ENCODE peak calls at places on chromosomes 11 and 22, in four cellular contexts. One of them, this sample, is unnamed.

GRCh38 chr22:29072979-29073617 is at the start of gene KREMEN1:
- DNase-seq in lower lobe of right lung: no peak
- DNase-seq in amygdala: no peak
- DNase-seq in HTR-8/SVneo: no peak
- DNase-seq in this sample: no peak

GRCh38 chr22:26461188-26461810 is 22.3 kb downstream of the HPS4 start:
- DNase-seq in HTR-8/SVneo: peak
- DNase-seq in lower lobe of right lung: peak
- DNase-seq in amygdala: no peak
- DNase-seq in this sample: no peak

GRCh38 chr22:31619611-31620300 is 42.3 kb downstream of the PISD start:
- DNase-seq in lower lobe of right lung: no peak
- DNase-seq in HTR-8/SVneo: no peak
- DNase-seq in amygdala: no peak
- DNase-seq in this sample: no peak

GRCh38 chr11:61551630-61552029 is 29.2 kb downstream of the SYT7 start:
- DNase-seq in HTR-8/SVneo: no peak
- DNase-seq in lower lobe of right lung: no peak
- DNase-seq in amygdala: no peak
- DNase-seq in this sample: no peak

GRCh38 chr11:32792948-32793475 is 1.4 kb downstream of the CCDC73 start:
- DNase-seq in amygdala: no peak
- DNase-seq in lower lobe of right lung: no peak
- DNase-seq in HTR-8/SVneo: peak
- DNase-seq in this sample: no peak

GRCh38 chr11:102192349-102193066 is 82.3 kb downstream of the YAP1 start:
- DNase-seq in HTR-8/SVneo: no peak
- DNase-seq in amygdala: no peak
- DNase-seq in lower lobe of right lung: no peak
- DNase-seq in this sample: no peak

GRCh38 chr11:17774232-17775034 is 39.9 kb downstream of the KCNC1 start:
- DNase-seq in HTR-8/SVneo: no peak
- DNase-seq in lower lobe of right lung: no peak
- DNase-seq in amygdala: no peak
- DNase-seq in this sample: no peak

GRCh38 chr11:31236052-31236652 is 133.4 kb downstream of the DCDC1 start:
- DNase-seq in lower lobe of right lung: no peak
- DNase-seq in amygdala: no peak
- DNase-seq in HTR-8/SVneo: peak
- DNase-seq in this sample: no peak

GRCh38 chr22:19848298-19849224 is 6.1 kb downstream of the GNB1L start:
- DNase-seq in amygdala: no peak
- DNase-seq in lower lobe of right lung: peak
- DNase-seq in HTR-8/SVneo: peak
- DNase-seq in this sample: no peak

GRCh38 chr11:126615819-126616218 is 260.3 kb downstream of the ST3GAL4 start:
- DNase-seq in HTR-8/SVneo: no peak
- DNase-seq in amygdala: no peak
- DNase-seq in lower lobe of right lung: no peak
- DNase-seq in this sample: no peak

GRCh38 chr11:94597896-94598295 is 30.7 kb downstream of the PIWIL4 start:
- DNase-seq in HTR-8/SVneo: no peak
- DNase-seq in lower lobe of right lung: no peak
- DNase-seq in amygdala: no peak
- DNase-seq in this sample: no peak

GRCh38 chr11:103619938-103620337 is 416.5 kb upstream of the DDI1 start:
- DNase-seq in HTR-8/SVneo: no peak
- DNase-seq in lower lobe of right lung: no peak
- DNase-seq in amygdala: no peak
- DNase-seq in this sample: no peak

GRCh38 chr11:35168606-35169200 is 29.7 kb downstream of the CD44 start:
- DNase-seq in lower lobe of right lung: no peak
- DNase-seq in HTR-8/SVneo: no peak
- DNase-seq in amygdala: no peak
- DNase-seq in this sample: no peak

GRCh38 chr22:21984793-21985192 is 2.2 kb upstream of the TOP3B start:
- DNase-seq in HTR-8/SVneo: no peak
- DNase-seq in amygdala: no peak
- DNase-seq in lower lobe of right lung: no peak
- DNase-seq in this sample: no peak

This sample was measured in CD14-positive monocyte.